ENCODE peak calls at places on chromosomes 12 and 14, in ten cellular contexts. L, M, F, H, N, C, U, A, R and G are unnamed samples.

GRCh38 chr14:54206477-54206876 is 190.3 kb upstream of the CDKN3 start:
- DNase-seq in F (no peak), N (no peak), R (no peak), C (no peak), M (no peak), A (no peak), H (no peak), U (no peak), L (peak), G (no peak)

GRCh38 chr14:101128478-101129450 is 225.2 kb upstream of the RTL1 start:
- DNase-seq in A (no peak), R (no peak), C (no peak), M (no peak), F (no peak), N (no peak), L (no peak), H (peak), U (no peak), G (no peak)

GRCh38 chr14:70801836-70802235 is 7.5 kb downstream of the MAP3K9 start:
- DNase-seq in M (no peak), C (no peak), L (no peak), R (no peak), A (no peak), N (no peak), F (no peak), U (no peak), H (no peak), G (no peak)

GRCh38 chr12:94263905-94264655 is 115.7 kb downstream of the PLXNC1 start:
- DNase-seq in L (no peak), U (no peak), F (no peak), A (peak), M (no peak), N (no peak), H (peak), C (no peak), R (no peak), G (no peak)

GRCh38 chr12:1054103-1054838 is 63.2 kb downstream of the ERC1 start:
- DNase-seq in F (peak), M (no peak), A (no peak), N (no peak), U (peak), H (no peak), C (no peak), L (no peak), R (no peak), G (no peak)

GRCh38 chr12:105464426-105464825 is 133.9 kb downstream of the C12orf75 start:
- DNase-seq in U (no peak), M (no peak), H (no peak), F (no peak), R (no peak), N (no peak), L (no peak), A (no peak), C (no peak), G (no peak)

GRCh38 chr14:92568621-92569479 is 55.3 kb downstream of the RIN3 start:
- DNase-seq in C (no peak), L (peak), M (peak), H (no peak), F (peak), R (no peak), U (peak), A (no peak), N (no peak), G (no peak)

GRCh38 chr14:79639638-79640037 is 571.7 kb downstream of the DIO2 start:
- DNase-seq in L (no peak), A (no peak), C (no peak), N (no peak), U (no peak), F (no peak), R (no peak), H (no peak), M (no peak), G (no peak)

GRCh38 chr12:111274820-111275219 is 94.1 kb downstream of the PHETA1 start:
- DNase-seq in U (no peak), R (no peak), H (no peak), N (no peak), C (no peak), A (peak), L (no peak), F (no peak), M (no peak), G (no peak)

GRCh38 chr12:104011265-104011664 is 38.7 kb downstream of the GLT8D2 start:
- DNase-seq in C (peak), L (peak), N (no peak), R (no peak), U (no peak), F (no peak), H (no peak), M (no peak), A (no peak), G (no peak)

GRCh38 chr12:31967569-31967968 is 8.4 kb downstream of the RESF1 start:
- DNase-seq in H (no peak), L (no peak), R (no peak), C (no peak), U (no peak), N (no peak), F (no peak), M (no peak), A (no peak), G (no peak)

GRCh38 chr12:31876568-31877424 is 82.4 kb upstream of the RESF1 start:
- DNase-seq in R (no peak), C (no peak), F (peak), L (no peak), N (no peak), U (no peak), A (peak), H (no peak), M (peak), G (peak)

GRCh38 chr14:81523016-81523415 is 10.6 kb downstream of the SEL1L start:
- DNase-seq in C (no peak), L (no peak), A (no peak), H (no peak), R (no peak), N (no peak), M (no peak), U (no peak), F (no peak), G (no peak)

GRCh38 chr14:91473046-91473445 is 37.1 kb downstream of the PPP4R3A start:
- DNase-seq in H (no peak), U (no peak), F (no peak), A (no peak), R (no peak), N (no peak), L (no peak), C (no peak), M (no peak), G (no peak)

GRCh38 chr12:106804668-106805067 is 30.2 kb downstream of the RIC8B start:
- DNase-seq in L (no peak), A (no peak), R (no peak), U (no peak), M (no peak), H (no peak), F (no peak), C (no peak), N (no peak), G (no peak)

GRCh38 chr12:8907513-8907912 is 6.8 kb upstream of the PHC1 start:
- DNase-seq in M (no peak), N (no peak), U (no peak), H (no peak), L (no peak), R (no peak), A (no peak), C (no peak), F (no peak), G (no peak)

GRCh38 chr14:104752338-104752734 is 611 bp upstream of the SIVA1 start:
- DNase-seq in M (no peak), L (no peak), U (no peak), A (no peak), N (no peak), H (no peak), F (no peak), C (no peak), R (no peak), G (peak)

GRCh38 chr14:47539065-47539464 is 136.3 kb downstream of the MDGA2 start:
- DNase-seq in N (no peak), M (no peak), C (peak), R (no peak), U (peak), H (peak), A (peak), F (no peak), L (peak), G (no peak)

GRCh38 chr12:33180921-33181320 is 258.7 kb downstream of the SYT10 start:
- DNase-seq in F (no peak), L (peak), N (no peak), C (no peak), U (no peak), A (no peak), M (no peak), H (no peak), R (no peak), G (no peak)

GRCh38 chr14:24057271-24057670 is 5.5 kb downstream of the CARMIL3 start:
- DNase-seq in U (no peak), C (no peak), L (no peak), R (no peak), M (no peak), N (no peak), A (no peak), H (no peak), F (no peak), G (peak)

GRCh38 chr12:90958995-90959394 is 4.0 kb upstream of the CCER1 start:
- DNase-seq in F (no peak), H (no peak), U (no peak), A (no peak), C (peak), R (no peak), L (no peak), N (no peak), M (no peak), G (no peak)

GRCh38 chr12:6807170-6807569 is 14.5 kb upstream of the GPR162 start:
- DNase-seq in F (no peak), N (no peak), L (no peak), H (no peak), A (no peak), C (no peak), M (no peak), U (no peak), R (no peak), G (no peak)

GRCh38 chr14:29820785-29821184 is 106.9 kb downstream of the PRKD1 start:
- DNase-seq in U (no peak), L (no peak), F (no peak), R (no peak), H (no peak), C (no peak), M (no peak), A (no peak), N (no peak), G (no peak)

GRCh38 chr12:122730215-122731014 is at the start of gene HCAR1:
- DNase-seq in N (peak), A (no peak), M (no peak), H (no peak), F (no peak), U (no peak), L (peak), C (no peak), R (no peak), G (no peak)

GRCh38 chr12:105317453-105317852 is 13.0 kb upstream of the C12orf75 start:
- DNase-seq in M (no peak), A (no peak), F (no peak), U (no peak), H (no peak), C (peak), L (no peak), R (no peak), N (no peak), G (no peak)

GRCh38 chr14:91392623-91393303 is 24.9 kb downstream of the CCDC88C start:
- DNase-seq in C (no peak), U (no peak), F (no peak), L (no peak), H (no peak), M (no peak), N (no peak), R (no peak), A (no peak), G (peak)

GRCh38 chr12:84492381-84492883 is 420.2 kb downstream of the SLC6A15 start:
- DNase-seq in R (no peak), A (no peak), N (no peak), L (no peak), U (no peak), F (no peak), C (no peak), H (no peak), M (no peak), G (no peak)

GRCh38 chr12:110279976-110280783 is 867 bp upstream of the ATP2A2 start:
- DNase-seq in A (peak), C (peak), U (peak), L (peak), F (peak), R (peak), M (peak), H (peak), N (peak), G (peak)

GRCh38 chr14:52338282-52338681 is 24.2 kb downstream of the PTGER2 start:
- DNase-seq in F (no peak), H (no peak), L (no peak), U (no peak), A (no peak), C (peak), N (no peak), M (no peak), R (no peak), G (no peak)

GRCh38 chr12:54749191-54749818 is 101.1 kb upstream of the DCD start:
- DNase-seq in C (peak), F (peak), U (peak), L (peak), M (no peak), H (no peak), A (peak), R (no peak), N (no peak), G (no peak)
- TF ChIP-seq CTCF in C (peak), F (peak), U (peak), L (peak), M (peak), H (peak), A (peak), R (peak), N (peak), G (peak)

DNA sequence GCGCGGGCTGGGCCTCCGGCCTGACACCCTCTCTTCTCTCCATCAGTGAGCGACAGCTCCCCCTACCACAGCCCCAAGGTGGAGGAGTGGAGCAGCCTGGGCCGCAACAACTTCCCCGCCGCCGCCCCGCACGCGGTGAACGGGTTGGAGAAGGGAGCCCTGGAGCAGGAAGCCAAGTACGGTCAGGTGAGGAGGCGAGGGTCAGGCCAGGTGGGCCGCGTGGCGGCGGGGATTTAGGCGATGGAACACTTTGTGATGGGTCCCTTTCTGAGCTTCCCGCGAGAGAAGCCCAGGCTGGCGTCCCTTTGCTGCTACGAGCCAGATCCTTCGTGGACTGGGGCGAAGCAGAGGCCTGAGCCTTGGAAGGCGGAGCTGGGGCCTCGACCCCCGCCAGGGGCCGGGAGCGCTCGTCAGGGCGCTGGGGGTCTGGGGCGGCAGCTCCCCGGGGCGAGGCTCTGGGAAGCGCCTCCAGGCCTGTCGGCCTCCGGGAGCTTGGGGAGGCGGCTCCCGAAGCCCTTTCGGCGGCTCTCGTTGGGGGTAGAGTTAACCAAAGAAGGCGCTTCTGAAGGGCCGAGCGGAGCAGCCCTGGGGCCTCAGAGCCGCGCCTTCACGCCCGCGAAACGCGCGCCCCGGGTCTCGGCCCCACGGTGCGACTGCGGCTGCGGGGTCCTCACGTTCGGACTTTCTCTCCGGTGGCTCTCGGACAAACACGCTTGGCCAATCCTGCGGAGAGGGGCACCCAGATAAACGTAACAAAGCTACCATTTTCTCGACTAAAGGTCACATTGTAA is 5.0 kb downstream of the PAX9 start:
- DNase-seq in A (no peak), C (no peak), M (no peak), L (no peak), R (no peak), H (peak), U (no peak), N (no peak), F (no peak), G (no peak)
- TF ChIP-seq CTCF in A (no peak), C (no peak), M (no peak), L (no peak), R (no peak), H (peak), U (no peak), N (no peak), F (no peak), G (no peak)

GRCh38 chr12:71756054-71756675 is 1.5 kb downstream of the RAB21 start:
- DNase-seq in U (no peak), A (no peak), F (no peak), R (no peak), L (no peak), C (no peak), M (no peak), N (no peak), H (no peak), G (no peak)

GRCh38 chr12:71752887-71753286 is 1.8 kb upstream of the RAB21 start:
- DNase-seq in A (no peak), R (no peak), M (no peak), C (no peak), N (no peak), H (no peak), U (no peak), L (no peak), F (no peak), G (no peak)

GRCh38 chr12:71755146-71755892 is 656 bp downstream of the RAB21 start:
- DNase-seq in C (peak), L (peak), A (peak), M (no peak), H (no peak), N (peak), U (peak), R (peak), F (peak), G (peak)

GRCh38 chr12:71759941-71760340 is 5.3 kb downstream of the RAB21 start:
- DNase-seq in F (no peak), R (no peak), M (no peak), L (no peak), C (no peak), N (no peak), U (no peak), H (no peak), A (no peak), G (no peak)

GRCh38 chr12:71754461-71755145 is at the start of gene RAB21:
- DNase-seq in M (peak), N (peak), U (peak), A (peak), R (peak), L (peak), H (peak), F (peak), C (peak), G (peak)
- TF ChIP-seq CTCF in M (peak), N (peak), U (peak), A (no peak), R (no peak), L (peak), H (no peak), F (peak), C (no peak), G (peak)

GRCh38 chr12:52561880-52562449 is 9.0 kb upstream of the KRT71 start:
- DNase-seq in F (no peak), M (no peak), H (peak), N (no peak), R (no peak), U (no peak), A (no peak), L (peak), C (peak), G (no peak)
- TF ChIP-seq CTCF in F (no peak), M (peak), H (peak), N (no peak), R (no peak), U (peak), A (peak), L (peak), C (peak), G (peak)